ENCODE peak calls at places on chromosomes 6 and 20, in seven cellular contexts. One of them, this sample, is unnamed.

GRCh38 chr20:34990231-34990630 is 34.6 kb downstream of the MYH7B start:
- DNase-seq in GM12878: no peak
- DNase-seq in SK-N-SH: no peak
- DNase-seq in K562: no peak
- DNase-seq in H1: no peak
- DNase-seq in HepG2: no peak
- DNase-seq in HCT116: no peak
- DNase-seq in this sample: no peak

GRCh38 chr6:132708771-132709170 is 5.1 kb downstream of the VNN1 start:
- DNase-seq in K562: no peak
- DNase-seq in GM12878: no peak
- DNase-seq in HepG2: no peak
- DNase-seq in HCT116: no peak
- DNase-seq in SK-N-SH: no peak
- DNase-seq in H1: no peak
- DNase-seq in this sample: no peak

GRCh38 chr20:62583424-62583920 is 58.8 kb upstream of the SLCO4A1 start:
- DNase-seq in GM12878: no peak
- DNase-seq in SK-N-SH: no peak
- DNase-seq in HCT116: no peak
- DNase-seq in K562: peak
- DNase-seq in HepG2: no peak
- DNase-seq in H1: no peak
- DNase-seq in this sample: peak

GRCh38 chr6:26319405-26320128 is 45.4 kb upstream of the BTN3A2 start:
- DNase-seq in HCT116: no peak
- DNase-seq in HepG2: no peak
- DNase-seq in K562: peak
- DNase-seq in H1: peak
- DNase-seq in SK-N-SH: no peak
- DNase-seq in GM12878: no peak
- DNase-seq in this sample: no peak

GRCh38 chr20:44858959-44859358 is 26.5 kb upstream of the YWHAB start:
- DNase-seq in GM12878: no peak
- DNase-seq in H1: peak
- DNase-seq in SK-N-SH: no peak
- DNase-seq in K562: peak
- DNase-seq in HCT116: no peak
- DNase-seq in HepG2: no peak
- DNase-seq in this sample: no peak

GRCh38 chr6:50845499-50846108 is 26.9 kb downstream of the TFAP2B start:
- DNase-seq in K562: no peak
- DNase-seq in SK-N-SH: no peak
- DNase-seq in HepG2: no peak
- DNase-seq in HCT116: no peak
- DNase-seq in GM12878: no peak
- DNase-seq in H1: peak
- DNase-seq in this sample: no peak

GRCh38 chr6:139323511-139324445 is 32.0 kb upstream of the TXLNB start:
- DNase-seq in HepG2: peak
- DNase-seq in K562: peak
- DNase-seq in GM12878: no peak
- DNase-seq in H1: peak
- DNase-seq in SK-N-SH: peak
- DNase-seq in HCT116: no peak
- DNase-seq in this sample: peak

GRCh38 chr6:118680452-118681095 is 29.2 kb upstream of the CEP85L start:
- DNase-seq in HCT116: no peak
- DNase-seq in SK-N-SH: no peak
- DNase-seq in HepG2: no peak
- DNase-seq in K562: peak
- DNase-seq in GM12878: no peak
- DNase-seq in H1: no peak
- DNase-seq in this sample: no peak

GRCh38 chr6:75116946-75117345 is 88.9 kb downstream of the COL12A1 start:
- DNase-seq in K562: no peak
- DNase-seq in GM12878: no peak
- DNase-seq in HCT116: no peak
- DNase-seq in H1: no peak
- DNase-seq in HepG2: no peak
- DNase-seq in SK-N-SH: no peak
- DNase-seq in this sample: no peak

GRCh38 chr6:159836294-159837140 is 36.4 kb downstream of the PNLDC1 start:
- DNase-seq in H1: peak
- DNase-seq in SK-N-SH: no peak
- DNase-seq in K562: no peak
- DNase-seq in GM12878: no peak
- DNase-seq in HCT116: no peak
- DNase-seq in HepG2: no peak
- DNase-seq in this sample: no peak

GRCh38 chr6:159832941-159833340 is 32.9 kb downstream of the PNLDC1 start:
- DNase-seq in HepG2: no peak
- DNase-seq in SK-N-SH: no peak
- DNase-seq in K562: peak
- DNase-seq in HCT116: no peak
- DNase-seq in H1: no peak
- DNase-seq in GM12878: no peak
- DNase-seq in this sample: no peak

GRCh38 chr6:159831373-159831679 is 31.2 kb downstream of the PNLDC1 start:
- DNase-seq in GM12878: no peak
- DNase-seq in HepG2: no peak
- DNase-seq in SK-N-SH: no peak
- DNase-seq in HCT116: no peak
- DNase-seq in K562: no peak
- DNase-seq in H1: no peak
- DNase-seq in this sample: no peak

GRCh38 chr6:159833556-159833955 is 33.5 kb downstream of the PNLDC1 start:
- DNase-seq in H1: no peak
- DNase-seq in GM12878: no peak
- DNase-seq in SK-N-SH: no peak
- DNase-seq in HepG2: no peak
- DNase-seq in K562: no peak
- DNase-seq in HCT116: no peak
- DNase-seq in this sample: no peak

GRCh38 chr6:159833997-159834601 is 34.0 kb downstream of the PNLDC1 start:
- DNase-seq in HepG2: no peak
- DNase-seq in GM12878: no peak
- DNase-seq in K562: no peak
- DNase-seq in HCT116: no peak
- DNase-seq in H1: no peak
- DNase-seq in SK-N-SH: no peak
- DNase-seq in this sample: no peak
- TF ChIP-seq JUND in HepG2: no peak
- TF ChIP-seq JUND in GM12878: no peak
- TF ChIP-seq JUND in K562: no peak
- TF ChIP-seq JUND in HCT116: no peak
- TF ChIP-seq JUND in H1: no peak
- TF ChIP-seq JUND in SK-N-SH: no peak
- TF ChIP-seq JUND in this sample: no peak

GRCh38 chr20:2922957-2923356 is 49.7 kb downstream of the PTPRA start:
- DNase-seq in SK-N-SH: no peak
- DNase-seq in K562: no peak
- DNase-seq in HCT116: no peak
- DNase-seq in GM12878: no peak
- DNase-seq in HepG2: no peak
- DNase-seq in H1: no peak
- DNase-seq in this sample: peak
- TF ChIP-seq JUND in SK-N-SH: no peak
- TF ChIP-seq JUND in K562: no peak
- TF ChIP-seq JUND in HCT116: no peak
- TF ChIP-seq JUND in GM12878: no peak
- TF ChIP-seq JUND in HepG2: no peak
- TF ChIP-seq JUND in H1: no peak
- TF ChIP-seq JUND in this sample: no peak

GRCh38 chr6:159609813-159610212 is 83.2 kb downstream of the SOD2 start:
- DNase-seq in HepG2: no peak
- DNase-seq in GM12878: no peak
- DNase-seq in K562: no peak
- DNase-seq in SK-N-SH: no peak
- DNase-seq in HCT116: no peak
- DNase-seq in H1: no peak
- DNase-seq in this sample: no peak

GRCh38 chr6:159610881-159611280 is 82.2 kb downstream of the SOD2 start:
- DNase-seq in HCT116: no peak
- DNase-seq in GM12878: no peak
- DNase-seq in K562: no peak
- DNase-seq in H1: no peak
- DNase-seq in SK-N-SH: no peak
- DNase-seq in HepG2: no peak
- DNase-seq in this sample: no peak

GRCh38 chr6:159606786-159607185 is 86.3 kb downstream of the SOD2 start:
- DNase-seq in HCT116: no peak
- DNase-seq in H1: no peak
- DNase-seq in K562: no peak
- DNase-seq in SK-N-SH: no peak
- DNase-seq in GM12878: no peak
- DNase-seq in HepG2: no peak
- DNase-seq in this sample: no peak

GRCh38 chr6:159604443-159604956 is 88.5 kb downstream of the SOD2 start:
- DNase-seq in HepG2: no peak
- DNase-seq in HCT116: no peak
- DNase-seq in SK-N-SH: no peak
- DNase-seq in GM12878: no peak
- DNase-seq in H1: no peak
- DNase-seq in K562: no peak
- DNase-seq in this sample: no peak

GRCh38 chr6:159608961-159609673 is 83.9 kb downstream of the SOD2 start:
- DNase-seq in K562: peak
- DNase-seq in HCT116: peak
- DNase-seq in HepG2: peak
- DNase-seq in H1: no peak
- DNase-seq in SK-N-SH: no peak
- DNase-seq in GM12878: no peak
- DNase-seq in this sample: peak
- TF ChIP-seq JUND in K562: no peak
- TF ChIP-seq JUND in HCT116: no peak
- TF ChIP-seq JUND in HepG2: no peak
- TF ChIP-seq JUND in H1: no peak
- TF ChIP-seq JUND in SK-N-SH: no peak
- TF ChIP-seq JUND in GM12878: no peak
- TF ChIP-seq JUND in this sample: no peak

GRCh38 chr6:159959976-159960384 is 8.9 kb upstream of the IGF2R start:
- DNase-seq in GM12878: no peak
- DNase-seq in HCT116: no peak
- DNase-seq in HepG2: no peak
- DNase-seq in K562: no peak
- DNase-seq in H1: peak
- DNase-seq in SK-N-SH: no peak
- DNase-seq in this sample: no peak

GRCh38 chr6:159959165-159959975 is 9.5 kb upstream of the IGF2R start:
- DNase-seq in HepG2: no peak
- DNase-seq in K562: no peak
- DNase-seq in H1: peak
- DNase-seq in SK-N-SH: no peak
- DNase-seq in GM12878: no peak
- DNase-seq in HCT116: no peak
- DNase-seq in this sample: no peak

GRCh38 chr6:159960485-159960884 is 8.4 kb upstream of the IGF2R start:
- DNase-seq in GM12878: no peak
- DNase-seq in HepG2: no peak
- DNase-seq in SK-N-SH: no peak
- DNase-seq in HCT116: no peak
- DNase-seq in H1: peak
- DNase-seq in K562: no peak
- DNase-seq in this sample: no peak

GRCh38 chr6:159966339-159966738 is 2.5 kb upstream of the IGF2R start:
- DNase-seq in SK-N-SH: no peak
- DNase-seq in H1: peak
- DNase-seq in HepG2: no peak
- DNase-seq in HCT116: no peak
- DNase-seq in K562: peak
- DNase-seq in GM12878: no peak
- DNase-seq in this sample: no peak

GRCh38 chr6:159961523-159961922 is 7.4 kb upstream of the IGF2R start:
- DNase-seq in GM12878: no peak
- DNase-seq in HepG2: no peak
- DNase-seq in HCT116: peak
- DNase-seq in H1: peak
- DNase-seq in K562: no peak
- DNase-seq in SK-N-SH: no peak
- DNase-seq in this sample: no peak
- TF ChIP-seq JUND in GM12878: no peak
- TF ChIP-seq JUND in HepG2: no peak
- TF ChIP-seq JUND in HCT116: peak
- TF ChIP-seq JUND in H1: no peak
- TF ChIP-seq JUND in K562: peak
- TF ChIP-seq JUND in SK-N-SH: no peak
- TF ChIP-seq JUND in this sample: no peak

DNA sequence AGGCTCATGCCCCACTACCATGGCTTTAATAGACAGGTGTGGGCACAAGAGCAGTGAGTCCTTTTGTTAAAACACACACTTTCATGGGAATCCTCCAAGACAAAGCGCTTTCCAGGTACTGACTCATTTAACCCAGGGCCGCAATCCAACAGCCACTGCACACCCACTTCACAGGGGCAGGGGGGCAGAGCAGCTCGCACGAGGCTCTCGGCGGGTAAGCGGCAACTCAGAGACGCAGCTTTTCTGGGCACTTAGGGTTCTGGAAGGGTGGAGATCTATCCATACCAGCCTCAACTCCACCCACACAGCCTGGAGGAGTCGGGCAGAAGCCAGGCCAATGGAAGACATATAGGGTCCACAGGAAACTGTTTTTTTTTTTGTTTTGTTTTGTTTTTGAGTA is 28.6 kb downstream of the PSMG4 start:
- DNase-seq in H1: no peak
- DNase-seq in SK-N-SH: no peak
- DNase-seq in K562: no peak
- DNase-seq in GM12878: no peak
- DNase-seq in HCT116: no peak
- DNase-seq in HepG2: no peak
- DNase-seq in this sample: no peak
- TF ChIP-seq JUND in H1: no peak
- TF ChIP-seq JUND in SK-N-SH: no peak
- TF ChIP-seq JUND in K562: no peak
- TF ChIP-seq JUND in GM12878: no peak
- TF ChIP-seq JUND in HCT116: no peak
- TF ChIP-seq JUND in HepG2: no peak
- TF ChIP-seq JUND in this sample: no peak

GRCh38 chr6:144853603-144854002 is 568.5 kb downstream of the UTRN start:
- DNase-seq in GM12878: no peak
- DNase-seq in HepG2: no peak
- DNase-seq in SK-N-SH: no peak
- DNase-seq in K562: no peak
- DNase-seq in H1: no peak
- DNase-seq in HCT116: no peak
- DNase-seq in this sample: no peak
- TF ChIP-seq JUND in GM12878: no peak
- TF ChIP-seq JUND in HepG2: no peak
- TF ChIP-seq JUND in SK-N-SH: no peak
- TF ChIP-seq JUND in K562: no peak
- TF ChIP-seq JUND in H1: no peak
- TF ChIP-seq JUND in HCT116: no peak
- TF ChIP-seq JUND in this sample: no peak

This sample was measured in T47D.